ENCODE peak calls at places on chromosomes 16 and 17, in ten cellular contexts. One of them, this sample, is unnamed.

GRCh38 chr17:64412944-64413381 is 22.3 kb upstream of the PECAM1 start:
- DNase-seq in fibroblast of mammary gland: no peak
- DNase-seq in fibroblast of the aortic adventitia: no peak
- DNase-seq in hippocampal formation: no peak
- DNase-seq in mesothelial cell of epicardium: no peak
- DNase-seq in stimulated activated effector memory CD8-positive, alpha-beta T cell treated with anti-CD3 and anti-CD28 coated beads, Interleukin-12 subunit alpha, Interleukin-12 subunit beta, amount 100 ng/mL, for 72 hours: no peak
- DNase-seq in A549: no peak
- DNase-seq in COR-L47: no peak
- DNase-seq in hepatic stellate cell: no peak
- DNase-seq in NCI-H2227 treated with DMSO at 0.1 percent for 48 hours: no peak
- DNase-seq in this sample: no peak

GRCh38 chr16:58016841-58017446 is 8.6 kb upstream of the MMP15 start:
- DNase-seq in fibroblast of mammary gland: no peak
- DNase-seq in fibroblast of the aortic adventitia: no peak
- DNase-seq in hippocampal formation: no peak
- DNase-seq in mesothelial cell of epicardium: no peak
- DNase-seq in stimulated activated effector memory CD8-positive, alpha-beta T cell treated with anti-CD3 and anti-CD28 coated beads, Interleukin-12 subunit alpha, Interleukin-12 subunit beta, amount 100 ng/mL, for 72 hours: no peak
- DNase-seq in A549: no peak
- DNase-seq in COR-L47: no peak
- DNase-seq in hepatic stellate cell: no peak
- DNase-seq in NCI-H2227 treated with DMSO at 0.1 percent for 48 hours: no peak
- DNase-seq in this sample: no peak

GRCh38 chr17:75410141-75410540 is 4.7 kb upstream of the GRB2 start:
- DNase-seq in fibroblast of mammary gland: no peak
- DNase-seq in fibroblast of the aortic adventitia: no peak
- DNase-seq in hippocampal formation: no peak
- DNase-seq in mesothelial cell of epicardium: no peak
- DNase-seq in stimulated activated effector memory CD8-positive, alpha-beta T cell treated with anti-CD3 and anti-CD28 coated beads, Interleukin-12 subunit alpha, Interleukin-12 subunit beta, amount 100 ng/mL, for 72 hours: no peak
- DNase-seq in A549: no peak
- DNase-seq in COR-L47: no peak
- DNase-seq in hepatic stellate cell: no peak
- DNase-seq in NCI-H2227 treated with DMSO at 0.1 percent for 48 hours: no peak
- DNase-seq in this sample: no peak

GRCh38 chr16:65153365-65154105 is 31.7 kb upstream of the CDH11 start:
- DNase-seq in fibroblast of mammary gland: no peak
- DNase-seq in fibroblast of the aortic adventitia: no peak
- DNase-seq in hippocampal formation: no peak
- DNase-seq in mesothelial cell of epicardium: no peak
- DNase-seq in stimulated activated effector memory CD8-positive, alpha-beta T cell treated with anti-CD3 and anti-CD28 coated beads, Interleukin-12 subunit alpha, Interleukin-12 subunit beta, amount 100 ng/mL, for 72 hours: no peak
- DNase-seq in A549: no peak
- DNase-seq in COR-L47: no peak
- DNase-seq in hepatic stellate cell: no peak
- DNase-seq in NCI-H2227 treated with DMSO at 0.1 percent for 48 hours: no peak
- DNase-seq in this sample: no peak

GRCh38 chr17:77419547-77420475 is 279.0 kb downstream of the SEC14L1 start:
- DNase-seq in fibroblast of mammary gland: peak; percentile 41
- DNase-seq in fibroblast of the aortic adventitia: no peak
- DNase-seq in hippocampal formation: no peak
- DNase-seq in mesothelial cell of epicardium: no peak
- DNase-seq in stimulated activated effector memory CD8-positive, alpha-beta T cell treated with anti-CD3 and anti-CD28 coated beads, Interleukin-12 subunit alpha, Interleukin-12 subunit beta, amount 100 ng/mL, for 72 hours: no peak
- DNase-seq in A549: no peak
- DNase-seq in COR-L47: peak; percentile 27
- DNase-seq in hepatic stellate cell: no peak
- DNase-seq in NCI-H2227 treated with DMSO at 0.1 percent for 48 hours: no peak
- DNase-seq in this sample: no peak

GRCh38 chr17:61729690-61730268 is 133.5 kb downstream of the BRIP1 start:
- DNase-seq in fibroblast of mammary gland: no peak
- DNase-seq in fibroblast of the aortic adventitia: no peak
- DNase-seq in hippocampal formation: no peak
- DNase-seq in mesothelial cell of epicardium: no peak
- DNase-seq in stimulated activated effector memory CD8-positive, alpha-beta T cell treated with anti-CD3 and anti-CD28 coated beads, Interleukin-12 subunit alpha, Interleukin-12 subunit beta, amount 100 ng/mL, for 72 hours: no peak
- DNase-seq in A549: no peak
- DNase-seq in COR-L47: no peak
- DNase-seq in hepatic stellate cell: no peak
- DNase-seq in NCI-H2227 treated with DMSO at 0.1 percent for 48 hours: no peak
- DNase-seq in this sample: no peak

GRCh38 chr16:22202261-22202637 is 3.8 kb upstream of the EEF2K start:
- DNase-seq in fibroblast of mammary gland: no peak
- DNase-seq in fibroblast of the aortic adventitia: no peak
- DNase-seq in hippocampal formation: no peak
- DNase-seq in mesothelial cell of epicardium: no peak
- DNase-seq in stimulated activated effector memory CD8-positive, alpha-beta T cell treated with anti-CD3 and anti-CD28 coated beads, Interleukin-12 subunit alpha, Interleukin-12 subunit beta, amount 100 ng/mL, for 72 hours: no peak
- DNase-seq in A549: no peak
- DNase-seq in COR-L47: no peak
- DNase-seq in hepatic stellate cell: no peak
- DNase-seq in NCI-H2227 treated with DMSO at 0.1 percent for 48 hours: no peak
- DNase-seq in this sample: no peak

GRCh38 chr17:60154616-60155426 is 5.0 kb downstream of the CA4 start:
- DNase-seq in fibroblast of mammary gland: peak; percentile 95
- DNase-seq in fibroblast of the aortic adventitia: peak; percentile 94
- DNase-seq in hippocampal formation: no peak
- DNase-seq in mesothelial cell of epicardium: no peak
- DNase-seq in stimulated activated effector memory CD8-positive, alpha-beta T cell treated with anti-CD3 and anti-CD28 coated beads, Interleukin-12 subunit alpha, Interleukin-12 subunit beta, amount 100 ng/mL, for 72 hours: no peak
- DNase-seq in A549: no peak
- DNase-seq in COR-L47: no peak
- DNase-seq in hepatic stellate cell: peak; percentile 67
- DNase-seq in NCI-H2227 treated with DMSO at 0.1 percent for 48 hours: no peak
- DNase-seq in this sample: no peak

GRCh38 chr16:85395913-85396878 is 216.9 kb upstream of the GSE1 start:
- DNase-seq in fibroblast of mammary gland: peak; percentile 44
- DNase-seq in fibroblast of the aortic adventitia: no peak
- DNase-seq in hippocampal formation: no peak
- DNase-seq in mesothelial cell of epicardium: peak; percentile 54
- DNase-seq in stimulated activated effector memory CD8-positive, alpha-beta T cell treated with anti-CD3 and anti-CD28 coated beads, Interleukin-12 subunit alpha, Interleukin-12 subunit beta, amount 100 ng/mL, for 72 hours: no peak
- DNase-seq in A549: no peak
- DNase-seq in COR-L47: peak; percentile 45
- DNase-seq in hepatic stellate cell: peak; percentile 52
- DNase-seq in NCI-H2227 treated with DMSO at 0.1 percent for 48 hours: no peak
- DNase-seq in this sample: no peak

GRCh38 chr16:84199861-84200260 is 8.9 kb downstream of the ADAD2 start:
- DNase-seq in fibroblast of mammary gland: no peak
- DNase-seq in fibroblast of the aortic adventitia: no peak
- DNase-seq in hippocampal formation: peak; percentile 52
- DNase-seq in mesothelial cell of epicardium: no peak
- DNase-seq in stimulated activated effector memory CD8-positive, alpha-beta T cell treated with anti-CD3 and anti-CD28 coated beads, Interleukin-12 subunit alpha, Interleukin-12 subunit beta, amount 100 ng/mL, for 72 hours: no peak
- DNase-seq in A549: no peak
- DNase-seq in COR-L47: no peak
- DNase-seq in hepatic stellate cell: no peak
- DNase-seq in NCI-H2227 treated with DMSO at 0.1 percent for 48 hours: no peak
- DNase-seq in this sample: no peak